ENCODE peak calls at places on chromosome 19, in nine cellular contexts. One of them, this sample, is unnamed.

GRCh38 chr19:4257025-4257424 is 10.1 kb downstream of the YJU2 start:
- DNase-seq in CD8-positive, alpha-beta memory T cell: no peak
- DNase-seq in ascending aorta: no peak
- DNase-seq in GM20000: no peak
- DNase-seq in GM23338: no peak
- DNase-seq in cardiac muscle cell: no peak
- DNase-seq in EL: no peak
- DNase-seq in stimulated activated CD4-positive, alpha-beta T cell treated with anti-CD3 and anti-CD28 coated beads, Interleukin-15, amount 100 ng/mL, for 24 hours: no peak
- DNase-seq in CD8-positive, alpha-beta T cell: no peak
- DNase-seq in this sample: no peak

GRCh38 chr19:45515081-45515624 is 7.9 kb downstream of the VASP start:
- DNase-seq in CD8-positive, alpha-beta memory T cell: peak
- DNase-seq in ascending aorta: no peak
- DNase-seq in GM20000: peak
- DNase-seq in GM23338: no peak
- DNase-seq in cardiac muscle cell: no peak
- DNase-seq in EL: no peak
- DNase-seq in stimulated activated CD4-positive, alpha-beta T cell treated with anti-CD3 and anti-CD28 coated beads, Interleukin-15, amount 100 ng/mL, for 24 hours: peak
- DNase-seq in CD8-positive, alpha-beta T cell: no peak
- DNase-seq in this sample: peak

GRCh38 chr19:17682273-17682672 is 5.9 kb downstream of the UNC13A start:
- DNase-seq in CD8-positive, alpha-beta memory T cell: no peak
- DNase-seq in ascending aorta: no peak
- DNase-seq in GM20000: no peak
- DNase-seq in GM23338: no peak
- DNase-seq in cardiac muscle cell: no peak
- DNase-seq in EL: no peak
- DNase-seq in stimulated activated CD4-positive, alpha-beta T cell treated with anti-CD3 and anti-CD28 coated beads, Interleukin-15, amount 100 ng/mL, for 24 hours: no peak
- DNase-seq in CD8-positive, alpha-beta T cell: no peak
- DNase-seq in this sample: no peak

GRCh38 chr19:55034751-55035150 is 3.3 kb downstream of the GP6 start:
- DNase-seq in CD8-positive, alpha-beta memory T cell: no peak
- DNase-seq in ascending aorta: no peak
- DNase-seq in GM20000: no peak
- DNase-seq in GM23338: no peak
- DNase-seq in cardiac muscle cell: no peak
- DNase-seq in EL: no peak
- DNase-seq in stimulated activated CD4-positive, alpha-beta T cell treated with anti-CD3 and anti-CD28 coated beads, Interleukin-15, amount 100 ng/mL, for 24 hours: no peak
- DNase-seq in CD8-positive, alpha-beta T cell: no peak
- DNase-seq in this sample: no peak

GRCh38 chr19:1650627-1651009 is 1.8 kb downstream of the TCF3 start:
- DNase-seq in CD8-positive, alpha-beta memory T cell: peak
- DNase-seq in ascending aorta: no peak
- DNase-seq in GM20000: no peak
- DNase-seq in GM23338: peak
- DNase-seq in cardiac muscle cell: peak
- DNase-seq in EL: peak
- DNase-seq in stimulated activated CD4-positive, alpha-beta T cell treated with anti-CD3 and anti-CD28 coated beads, Interleukin-15, amount 100 ng/mL, for 24 hours: peak
- DNase-seq in CD8-positive, alpha-beta T cell: no peak
- DNase-seq in this sample: no peak

GRCh38 chr19:8367327-8368001 is 3.5 kb downstream of the ANGPTL4 start:
- DNase-seq in CD8-positive, alpha-beta memory T cell: no peak
- DNase-seq in ascending aorta: peak
- DNase-seq in GM20000: no peak
- DNase-seq in GM23338: peak
- DNase-seq in cardiac muscle cell: peak
- DNase-seq in EL: peak
- DNase-seq in stimulated activated CD4-positive, alpha-beta T cell treated with anti-CD3 and anti-CD28 coated beads, Interleukin-15, amount 100 ng/mL, for 24 hours: no peak
- DNase-seq in CD8-positive, alpha-beta T cell: no peak
- DNase-seq in this sample: no peak

GRCh38 chr19:48524221-48524620 is 12.6 kb upstream of the LMTK3 start:
- DNase-seq in CD8-positive, alpha-beta memory T cell: no peak
- DNase-seq in ascending aorta: no peak
- DNase-seq in GM20000: no peak
- DNase-seq in GM23338: no peak
- DNase-seq in cardiac muscle cell: no peak
- DNase-seq in EL: no peak
- DNase-seq in stimulated activated CD4-positive, alpha-beta T cell treated with anti-CD3 and anti-CD28 coated beads, Interleukin-15, amount 100 ng/mL, for 24 hours: no peak
- DNase-seq in CD8-positive, alpha-beta T cell: no peak
- DNase-seq in this sample: no peak

GRCh38 chr19:7673995-7674667 is 2.8 kb upstream of the MCEMP1 start:
- DNase-seq in CD8-positive, alpha-beta memory T cell: no peak
- DNase-seq in ascending aorta: peak
- DNase-seq in GM20000: no peak
- DNase-seq in GM23338: peak
- DNase-seq in cardiac muscle cell: peak
- DNase-seq in EL: peak
- DNase-seq in stimulated activated CD4-positive, alpha-beta T cell treated with anti-CD3 and anti-CD28 coated beads, Interleukin-15, amount 100 ng/mL, for 24 hours: peak
- DNase-seq in CD8-positive, alpha-beta T cell: no peak
- DNase-seq in this sample: peak

GRCh38 chr19:54469496-54469934 is 3.6 kb downstream of the CDC42EP5 start:
- DNase-seq in CD8-positive, alpha-beta memory T cell: no peak
- DNase-seq in ascending aorta: peak
- DNase-seq in GM20000: peak
- DNase-seq in GM23338: no peak
- DNase-seq in cardiac muscle cell: no peak
- DNase-seq in EL: no peak
- DNase-seq in stimulated activated CD4-positive, alpha-beta T cell treated with anti-CD3 and anti-CD28 coated beads, Interleukin-15, amount 100 ng/mL, for 24 hours: no peak
- DNase-seq in CD8-positive, alpha-beta T cell: no peak
- DNase-seq in this sample: no peak

GRCh38 chr19:39390460-39390758 is 497 bp downstream of the PAF1 start:
- DNase-seq in CD8-positive, alpha-beta memory T cell: peak
- DNase-seq in ascending aorta: no peak
- DNase-seq in GM20000: no peak
- DNase-seq in GM23338: no peak
- DNase-seq in cardiac muscle cell: no peak
- DNase-seq in EL: no peak
- DNase-seq in stimulated activated CD4-positive, alpha-beta T cell treated with anti-CD3 and anti-CD28 coated beads, Interleukin-15, amount 100 ng/mL, for 24 hours: peak
- DNase-seq in CD8-positive, alpha-beta T cell: no peak
- DNase-seq in this sample: no peak

GRCh38 chr19:7346488-7346971 is 2.2 kb upstream of the ARHGEF18 start:
- DNase-seq in CD8-positive, alpha-beta memory T cell: no peak
- DNase-seq in ascending aorta: peak
- DNase-seq in GM20000: no peak
- DNase-seq in GM23338: no peak
- DNase-seq in cardiac muscle cell: no peak
- DNase-seq in EL: no peak
- DNase-seq in stimulated activated CD4-positive, alpha-beta T cell treated with anti-CD3 and anti-CD28 coated beads, Interleukin-15, amount 100 ng/mL, for 24 hours: peak
- DNase-seq in CD8-positive, alpha-beta T cell: no peak
- DNase-seq in this sample: peak

GRCh38 chr19:14525729-14526128 is 3.7 kb upstream of the TECR start:
- DNase-seq in CD8-positive, alpha-beta memory T cell: no peak
- DNase-seq in ascending aorta: no peak
- DNase-seq in GM20000: no peak
- DNase-seq in GM23338: no peak
- DNase-seq in cardiac muscle cell: no peak
- DNase-seq in EL: no peak
- DNase-seq in stimulated activated CD4-positive, alpha-beta T cell treated with anti-CD3 and anti-CD28 coated beads, Interleukin-15, amount 100 ng/mL, for 24 hours: no peak
- DNase-seq in CD8-positive, alpha-beta T cell: no peak
- DNase-seq in this sample: no peak

GRCh38 chr19:16051254-16052025 is 24.9 kb upstream of the TPM4 start:
- DNase-seq in CD8-positive, alpha-beta memory T cell: peak
- DNase-seq in ascending aorta: no peak
- DNase-seq in GM20000: no peak
- DNase-seq in GM23338: no peak
- DNase-seq in cardiac muscle cell: peak
- DNase-seq in EL: peak
- DNase-seq in stimulated activated CD4-positive, alpha-beta T cell treated with anti-CD3 and anti-CD28 coated beads, Interleukin-15, amount 100 ng/mL, for 24 hours: peak
- DNase-seq in CD8-positive, alpha-beta T cell: peak
- DNase-seq in this sample: no peak

This sample was measured in GM06990.